ENCODE peak calls at places on chromosomes 6 and 20, in five cellular contexts. S is BE2C, H is GM06990, Q is prostate gland, E is AG10803. I is an unnamed sample.

GRCh38 chr6:33613794-33614166 is 7.3 kb upstream of the ITPR3 start:
- DNase-seq in S (no peak), H (no peak), Q (no peak), E (peak; percentile 93), I (no peak)

GRCh38 chr20:18694071-18694470 is 106.2 kb downstream of the DTD1 start:
- DNase-seq in S (no peak), H (no peak), Q (no peak), E (no peak), I (no peak)

GRCh38 chr6:40378071-40378724 is 209.0 kb downstream of the LRFN2 start:
- DNase-seq in S (no peak), H (no peak), Q (no peak), E (no peak), I (no peak)

GRCh38 chr20:11581271-11581670 is 336.4 kb upstream of the BTBD3 start:
- DNase-seq in S (no peak), H (no peak), Q (no peak), E (no peak), I (no peak)

GRCh38 chr6:158205220-158205944 is 37.2 kb downstream of the GTF2H5 start:
- DNase-seq in S (no peak), H (no peak), Q (no peak), E (no peak), I (no peak)

GRCh38 chr6:170094686-170095272 is 196.1 kb downstream of the DLL1 start:
- DNase-seq in S (no peak), H (no peak), Q (no peak), E (no peak), I (no peak)

GRCh38 chr6:114170958-114171387 is 171.8 kb downstream of the HS3ST5 start:
- DNase-seq in S (no peak), H (no peak), Q (no peak), E (no peak), I (no peak)

GRCh38 chr6:134517145-134517658 is 199.3 kb upstream of the SGK1 start:
- DNase-seq in S (peak; percentile 63), H (no peak), Q (peak; percentile 58), E (peak; percentile 79), I (no peak)

GRCh38 chr6:14658030-14658429 is 540.5 kb downstream of the CD83 start:
- DNase-seq in S (no peak), H (no peak), Q (no peak), E (no peak), I (no peak)

DNA sequence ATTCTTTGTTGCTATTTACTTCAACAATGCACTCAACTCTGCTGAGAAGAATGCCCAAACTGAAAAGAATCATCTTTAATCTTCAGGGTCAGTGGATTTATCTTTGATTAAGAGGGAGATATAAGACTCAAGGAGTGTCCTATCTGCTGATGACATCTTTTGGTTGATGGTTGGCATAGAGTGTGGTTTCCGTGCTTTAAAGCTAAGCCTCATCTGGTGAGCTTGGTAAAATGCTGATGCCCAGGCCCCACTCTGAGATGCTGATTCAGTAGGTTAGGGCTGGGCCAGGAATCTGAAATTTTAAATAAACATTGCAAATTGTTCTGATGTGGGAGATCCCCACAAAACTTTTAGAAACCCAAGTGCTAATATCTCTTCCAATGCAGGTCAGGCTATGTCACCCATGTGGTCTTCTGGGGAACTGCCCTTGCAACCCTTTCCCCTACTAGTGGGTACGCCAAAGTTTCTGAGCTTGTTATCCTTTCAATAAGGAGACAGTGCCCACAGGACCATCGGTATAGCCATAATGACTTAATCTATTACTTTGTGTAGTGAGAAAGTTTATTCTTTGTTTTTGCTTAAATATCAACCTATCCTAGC is 68.5 kb upstream of the ARMH2 start:
- DNase-seq in S (no peak), H (no peak), Q (no peak), E (no peak), I (no peak)
- TF ChIP-seq CTCF in S (no peak), H (no peak), Q (no peak), E (no peak), I (no peak)

GRCh38 chr20:46636981-46637860 is 14.0 kb downstream of the SLC13A3 start:
- DNase-seq in S (no peak), H (no peak), Q (no peak), E (no peak), I (no peak)
- TF ChIP-seq CTCF in S (no peak), H (no peak), Q (no peak), E (no peak), I (no peak)

GRCh38 chr6:130760006-130760405 is 67.2 kb upstream of the SMLR1 start:
- DNase-seq in S (no peak), H (no peak), Q (no peak), E (peak; percentile 49), I (no peak)
- TF ChIP-seq CTCF in S (no peak), H (peak; percentile 49), Q (no peak), E (peak; percentile 78), I (peak; percentile 53)

GRCh38 chr20:58702859-58703648 is 10.5 kb downstream of the NPEPL1 start:
- DNase-seq in S (no peak), H (no peak), Q (no peak), E (no peak), I (no peak)
- TF ChIP-seq CTCF in S (peak; percentile 37), H (peak; percentile 32), Q (no peak), E (peak; percentile 28), I (peak; percentile 38)

I was measured in GM13977.